ENCODE peak calls at places on chromosomes 4 and X, in four cellular contexts. J is GM12878, S is HL-60, U is K562. I is an unnamed sample.

GRCh38 chr4:13919021-13919441 is 291.5 kb upstream of the BOD1L1 start:
- DNase-seq in J (no peak), S (no peak), U (no peak), I (no peak)

GRCh38 chr4:110041742-110042141 is 129.1 kb downstream of the EGF start:
- DNase-seq in J (no peak), S (no peak), U (no peak), I (no peak)

GRCh38 chr4:147683172-147683571 is 791 bp downstream of the PRMT9 start:
- DNase-seq in J (no peak), S (peak), U (peak), I (no peak)

GRCh38 chrX:115591856-115592842 is 31.2 kb downstream of the PLS3 start:
- DNase-seq in J (no peak), S (no peak), U (no peak), I (no peak)

GRCh38 chr4:3307486-3307885 is 14.7 kb downstream of the RGS12 start:
- DNase-seq in J (no peak), S (no peak), U (no peak), I (no peak)

GRCh38 chr4:133920236-133920635 is 281.4 kb downstream of the PABPC4L start:
- DNase-seq in J (no peak), S (no peak), U (no peak), I (no peak)

GRCh38 chr4:20341121-20341758 is 89.5 kb downstream of the SLIT2 start:
- DNase-seq in J (no peak), S (no peak), U (no peak), I (no peak)

GRCh38 chr4:101177146-101177545 is 170.2 kb downstream of the PPP3CA start:
- DNase-seq in J (no peak), S (no peak), U (no peak), I (no peak)

GRCh38 chr4:170087163-170087700 is 2.5 kb downstream of the AADAT start:
- DNase-seq in J (no peak), S (no peak), U (no peak), I (no peak)

GRCh38 chrX:16638533-16638932 is 11.4 kb upstream of the S100G start:
- DNase-seq in J (no peak), S (no peak), U (no peak), I (no peak)
- TF ChIP-seq SPI1 in J (no peak), S (no peak), U (no peak), I (no peak)

DNA sequence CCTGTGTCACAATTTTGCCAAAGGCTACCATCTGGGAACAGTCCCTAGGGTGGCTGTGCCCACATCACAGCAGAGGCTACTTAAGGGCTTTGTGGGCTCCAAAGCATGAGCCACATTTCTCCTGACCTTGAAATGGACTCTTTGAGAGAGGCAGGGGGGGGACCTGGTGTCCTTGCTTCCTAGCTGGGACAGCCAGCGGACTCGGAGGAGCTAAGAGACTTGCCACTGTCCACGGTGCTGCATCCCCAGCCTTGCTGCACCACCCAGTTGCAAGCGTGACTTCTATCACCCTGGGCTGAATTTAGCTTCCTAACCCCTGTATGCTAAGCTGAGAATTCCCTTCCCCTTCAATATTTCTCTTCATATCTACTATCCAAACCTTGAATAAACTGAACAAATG is 99.0 kb downstream of the PHKA2 start:
- DNase-seq in J (no peak), S (no peak), U (no peak), I (no peak)
- TF ChIP-seq SPI1 in J (no peak), S (no peak), U (no peak), I (no peak)

GRCh38 chr4:33831667-33832066 is 2412.6 kb downstream of the ARAP2 start:
- DNase-seq in J (no peak), S (no peak), U (no peak), I (no peak)

GRCh38 chr4:33841120-33841519 is 2403.2 kb downstream of the ARAP2 start:
- DNase-seq in J (no peak), S (no peak), U (no peak), I (no peak)

DNA sequence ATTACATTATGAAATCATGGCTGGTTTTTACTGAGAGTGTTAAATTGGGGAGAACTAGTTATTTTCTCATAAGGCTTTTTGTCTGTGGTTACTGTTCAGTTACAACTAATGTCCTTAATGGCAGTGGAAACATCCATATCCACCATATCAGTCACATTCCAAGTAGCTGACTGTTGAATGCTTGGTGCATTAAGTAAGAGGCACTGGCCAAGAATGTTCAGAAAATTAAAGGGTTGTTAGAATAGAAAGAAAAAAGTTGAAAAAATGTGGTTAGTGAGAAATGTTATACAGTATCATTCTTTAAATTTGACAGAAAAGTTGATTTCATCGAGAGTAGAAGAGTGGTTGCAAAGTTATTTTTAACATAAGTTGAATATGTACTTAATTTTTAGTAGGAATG is 2407.3 kb downstream of the ARAP2 start:
- DNase-seq in J (no peak), S (no peak), U (no peak), I (no peak)
- TF ChIP-seq SPI1 in J (no peak), S (no peak), U (no peak), I (no peak)

GRCh38 chr4:102564399-102564921 is 63.3 kb downstream of the NFKB1 start:
- DNase-seq in J (peak), S (peak), U (no peak), I (peak)
- TF ChIP-seq SPI1 in J (peak), S (peak), U (peak), I (peak)

GRCh38 chr4:98377626-98378025 is 116.4 kb downstream of the RAP1GDS1 start:
- DNase-seq in J (no peak), S (no peak), U (no peak), I (no peak)
- TF ChIP-seq SPI1 in J (no peak), S (no peak), U (no peak), I (no peak)

DNA sequence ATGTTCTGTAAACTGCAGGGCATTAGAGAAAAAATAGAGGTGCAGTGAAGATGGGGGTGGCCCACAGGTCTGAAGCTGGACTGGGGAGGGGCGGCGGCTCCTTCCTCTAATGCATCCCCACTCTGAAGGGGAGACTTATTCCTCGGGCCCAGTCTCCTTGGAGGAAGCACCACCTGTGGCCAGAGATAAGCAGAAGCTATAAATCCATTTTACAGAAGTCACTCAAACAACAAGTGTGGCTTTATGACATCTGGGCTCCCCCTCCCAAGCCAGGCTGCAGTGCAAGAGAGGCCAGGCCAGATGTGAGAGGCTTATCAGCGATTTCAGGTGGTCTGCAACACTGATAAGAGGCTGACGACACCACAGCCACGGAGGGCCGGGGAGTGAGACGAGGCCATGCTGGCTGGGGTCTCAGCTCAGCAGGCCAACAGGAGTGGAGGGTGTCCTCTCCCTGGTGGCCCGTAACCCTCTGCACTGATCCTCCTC is 15.8 kb downstream of the CYTL1 start:
- DNase-seq in J (no peak), S (no peak), U (peak), I (no peak)
- TF ChIP-seq SPI1 in J (no peak), S (no peak), U (peak), I (no peak)

GRCh38 chr4:123393696-123394095 is 2.9 kb upstream of the SPRY1 start:
- DNase-seq in J (no peak), S (no peak), U (no peak), I (no peak)

GRCh38 chr4:123398151-123398802 is 1.7 kb downstream of the SPRY1 start:
- DNase-seq in J (no peak), S (peak), U (peak), I (peak)

GRCh38 chr4:123397276-123398150 is 918 bp downstream of the SPRY1 start:
- DNase-seq in J (no peak), S (peak), U (no peak), I (no peak)

GRCh38 chr4:123398803-123399637 is 2.4 kb downstream of the SPRY1 start:
- DNase-seq in J (no peak), S (peak), U (no peak), I (no peak)

GRCh38 chr4:123396294-123397275 is at the start of gene SPRY1:
- DNase-seq in J (peak), S (peak), U (peak), I (no peak)
- TF ChIP-seq SPI1 in J (peak), S (peak), U (peak), I (peak)

I was measured in GM12891.